ENCODE peak calls at places on chromosome 18, in eight cellular contexts. J, Y, L, Q, E, T, X and O are unnamed samples.
A peak's percentile ranks its signal among the peaks of the same experiment; 100 is the strongest.

GRCh38 chr18:13147146-13147545 is 71.4 kb upstream of the LDLRAD4 start:
- DNase-seq in J (no peak), Y (no peak), L (no peak), Q (no peak), E (no peak), T (no peak), X (peak; percentile 68), O (peak; percentile 6)

GRCh38 chr18:61549411-61549810 is 216.2 kb downstream of the CDH20 start:
- DNase-seq in J (no peak), Y (no peak), L (no peak), Q (no peak), E (no peak), T (no peak), X (no peak), O (no peak)

GRCh38 chr18:13164406-13164805 is 54.2 kb upstream of the LDLRAD4 start:
- DNase-seq in J (no peak), Y (no peak), L (no peak), Q (no peak), E (no peak), T (no peak), X (no peak), O (no peak)

GRCh38 chr18:39770399-39770798 is 2184.6 kb upstream of the PIK3C3 start:
- DNase-seq in J (no peak), Y (no peak), L (no peak), Q (no peak), E (no peak), T (peak; percentile 38), X (no peak), O (no peak)

GRCh38 chr18:34592961-34593382 is 117.1 kb upstream of the DTNA start:
- DNase-seq in J (peak; percentile 34), Y (no peak), L (peak; percentile 76), Q (no peak), E (peak; percentile 56), T (no peak), X (peak; percentile 75), O (peak; percentile 74)

GRCh38 chr18:24992491-24992890 is 359.5 kb downstream of the ZNF521 start:
- DNase-seq in J (no peak), Y (no peak), L (peak; percentile 23), Q (no peak), E (no peak), T (no peak), X (no peak), O (no peak)

GRCh38 chr18:80033181-80034067 is 810 bp upstream of the RBFA start:
- DNase-seq in J (no peak), Y (peak; percentile 68), L (no peak), Q (no peak), E (peak; percentile 46), T (no peak), X (no peak), O (peak; percentile 2)

GRCh38 chr18:22168360-22168921 is 948 bp upstream of the GATA6 start:
- DNase-seq in J (no peak), Y (peak; percentile 33), L (no peak), Q (no peak), E (peak; percentile 25), T (peak; percentile 63), X (peak; percentile 68), O (no peak)

GRCh38 chr18:2040279-2040678 is 531.0 kb downstream of the METTL4 start:
- DNase-seq in J (no peak), Y (no peak), L (no peak), Q (no peak), E (no peak), T (no peak), X (no peak), O (no peak)

GRCh38 chr18:10131036-10131774 is 217.4 kb downstream of the VAPA start:
- DNase-seq in J (no peak), Y (no peak), L (no peak), Q (no peak), E (no peak), T (peak; percentile 23), X (peak; percentile 83), O (no peak)

GRCh38 chr18:49572935-49573334 is 11.1 kb downstream of the LIPG start:
- DNase-seq in J (no peak), Y (no peak), L (peak; percentile 9), Q (no peak), E (no peak), T (no peak), X (peak; percentile 47), O (no peak)

GRCh38 chr18:23134780-23135678 is at the start of gene CABLES1:
- DNase-seq in J (peak; percentile 72), Y (no peak), L (peak; percentile 30), Q (no peak), E (peak; percentile 55), T (peak; percentile 75), X (peak; percentile 93), O (peak; percentile 38)

GRCh38 chr18:58544616-58545337 is 84.1 kb downstream of the ALPK2 start:
- DNase-seq in J (no peak), Y (no peak), L (no peak), Q (no peak), E (no peak), T (no peak), X (no peak), O (no peak)

GRCh38 chr18:21117385-21118135 is 5.9 kb upstream of the ROCK1 start:
- DNase-seq in J (no peak), Y (no peak), L (no peak), Q (no peak), E (peak; percentile 83), T (no peak), X (peak; percentile 58), O (peak; percentile 26)

GRCh38 chr18:56511996-56512395 is 126.4 kb downstream of the TXNL1 start:
- DNase-seq in J (no peak), Y (no peak), L (peak; percentile 11), Q (no peak), E (no peak), T (no peak), X (no peak), O (no peak)

GRCh38 chr18:68797901-68798300 is at the start of gene CCDC102B:
- DNase-seq in J (no peak), Y (no peak), L (no peak), Q (no peak), E (peak; percentile 81), T (no peak), X (no peak), O (peak; percentile 9)